ENCODE peak calls at places on chromosomes 4 and X, in six cellular contexts. J, D, I, A, M and O are unnamed samples.

GRCh38 chrX:52598886-52599285 is 55.8 kb downstream of the SSX7 start:
- DNase-seq in J (no peak), D (no peak), I (no peak), A (no peak), M (no peak), O (no peak)

GRCh38 chr4:48129307-48130014 is 4.6 kb downstream of the TXK start:
- DNase-seq in J (peak; percentile 52), D (no peak), I (peak; percentile 16), A (no peak), M (no peak), O (no peak)

GRCh38 chrX:24241822-24242648 is 71.8 kb downstream of the SUPT20HL2 start:
- DNase-seq in J (no peak), D (no peak), I (peak; percentile 62), A (peak; percentile 71), M (no peak), O (no peak)

GRCh38 chr4:98744372-98745150 is 86.2 kb upstream of the TSPAN5 start:
- DNase-seq in J (no peak), D (no peak), I (no peak), A (no peak), M (no peak), O (no peak)

GRCh38 chr4:151676301-151676700 is 84.5 kb downstream of the GATB start:
- DNase-seq in J (no peak), D (no peak), I (no peak), A (no peak), M (no peak), O (no peak)

GRCh38 chr4:139978692-139979091 is 175.3 kb downstream of the MAML3 start:
- DNase-seq in J (no peak), D (no peak), I (no peak), A (no peak), M (no peak), O (no peak)

GRCh38 chr4:141703497-141703896 is 67.1 kb downstream of the IL15 start:
- DNase-seq in J (no peak), D (no peak), I (no peak), A (no peak), M (no peak), O (no peak)

GRCh38 chr4:77922158-77923094 is 59.8 kb downstream of the MRPL1 start:
- DNase-seq in J (no peak), D (no peak), I (no peak), A (no peak), M (no peak), O (no peak)

GRCh38 chrX:19072372-19072771 is 49.9 kb downstream of the ADGRG2 start:
- DNase-seq in J (no peak), D (no peak), I (no peak), A (no peak), M (no peak), O (no peak)

GRCh38 chr4:151276787-151277557 is at the start of gene PRSS48:
- DNase-seq in J (peak; percentile 77), D (peak; percentile 67), I (peak; percentile 62), A (peak; percentile 68), M (no peak), O (peak; percentile 59)

GRCh38 chr4:3324093-3324815 is 31.4 kb downstream of the RGS12 start:
- DNase-seq in J (no peak), D (peak; percentile 45), I (peak; percentile 46), A (no peak), M (no peak), O (peak; percentile 17)

GRCh38 chr4:179719766-179720470 is 2277.7 kb upstream of the AGA start:
- DNase-seq in J (no peak), D (no peak), I (no peak), A (no peak), M (no peak), O (no peak)

GRCh38 chr4:158949094-158949493 is 153.8 kb upstream of the RAPGEF2 start:
- DNase-seq in J (no peak), D (no peak), I (no peak), A (no peak), M (no peak), O (no peak)

GRCh38 chr4:186283311-186283710 is 17.3 kb downstream of the F11 start:
- DNase-seq in J (no peak), D (no peak), I (no peak), A (no peak), M (no peak), O (no peak)

GRCh38 chr4:1474126-1475090 is 68.2 kb upstream of the NKX1-1 start:
- DNase-seq in J (no peak), D (no peak), I (no peak), A (peak; percentile 4), M (peak; percentile 41), O (no peak)

GRCh38 chr4:76377481-76377901 is 43.5 kb downstream of the CCDC158 start:
- DNase-seq in J (no peak), D (no peak), I (peak; percentile 27), A (no peak), M (no peak), O (no peak)

GRCh38 chr4:85747871-85748491 is 273.0 kb downstream of the ARHGAP24 start:
- DNase-seq in J (peak; percentile 15), D (no peak), I (peak; percentile 30), A (peak; percentile 44), M (no peak), O (no peak)

GRCh38 chr4:71184195-71184781 is 154.5 kb upstream of the SLC4A4 start:
- DNase-seq in J (peak; percentile 68), D (no peak), I (peak; percentile 46), A (peak; percentile 48), M (no peak), O (peak; percentile 65)

GRCh38 chrX:107204063-107204605 is 2.1 kb downstream of the NUP62CL start:
- DNase-seq in J (peak; percentile 55), D (no peak), I (no peak), A (no peak), M (no peak), O (no peak)

GRCh38 chr4:152243890-152244595 is 291.8 kb downstream of the FBXW7 start:
- DNase-seq in J (no peak), D (no peak), I (no peak), A (no peak), M (no peak), O (no peak)

GRCh38 chr4:124030038-124030638 is 633.5 kb downstream of the SPRY1 start:
- DNase-seq in J (no peak), D (peak; percentile 70), I (no peak), A (no peak), M (no peak), O (no peak)

GRCh38 chrX:71301195-71301924 is at the start of gene ITGB1BP2:
- DNase-seq in J (no peak), D (peak; percentile 66), I (peak; percentile 28), A (no peak), M (no peak), O (no peak)

GRCh38 chrX:108028854-108029253 is 16.0 kb upstream of the VSIG1 start:
- DNase-seq in J (no peak), D (no peak), I (no peak), A (no peak), M (no peak), O (no peak)

GRCh38 chr4:4572821-4573220 is 31.0 kb upstream of the STX18 start:
- DNase-seq in J (no peak), D (no peak), I (no peak), A (no peak), M (no peak), O (no peak)

GRCh38 chr4:185576918-185577591 is 41.7 kb upstream of the PDLIM3 start:
- DNase-seq in J (no peak), D (no peak), I (no peak), A (peak; percentile 52), M (no peak), O (no peak)

GRCh38 chr4:101252721-101253120 is 94.6 kb downstream of the PPP3CA start:
- DNase-seq in J (no peak), D (no peak), I (no peak), A (no peak), M (no peak), O (no peak)

GRCh38 chrX:48890296-48890925 is 7.2 kb downstream of the TIMM17B start:
- DNase-seq in J (no peak), D (no peak), I (no peak), A (no peak), M (no peak), O (no peak)

GRCh38 chrX:48892896-48893295 is 4.7 kb downstream of the TIMM17B start:
- DNase-seq in J (no peak), D (no peak), I (no peak), A (no peak), M (no peak), O (no peak)

GRCh38 chrX:48893556-48894348 is 3.8 kb downstream of the TIMM17B start:
- DNase-seq in J (no peak), D (no peak), I (no peak), A (no peak), M (no peak), O (no peak)

GRCh38 chrX:48890934-48891401 is 6.6 kb downstream of the TIMM17B start:
- DNase-seq in J (no peak), D (no peak), I (peak; percentile 32), A (peak; percentile 65), M (no peak), O (no peak)

DNA sequence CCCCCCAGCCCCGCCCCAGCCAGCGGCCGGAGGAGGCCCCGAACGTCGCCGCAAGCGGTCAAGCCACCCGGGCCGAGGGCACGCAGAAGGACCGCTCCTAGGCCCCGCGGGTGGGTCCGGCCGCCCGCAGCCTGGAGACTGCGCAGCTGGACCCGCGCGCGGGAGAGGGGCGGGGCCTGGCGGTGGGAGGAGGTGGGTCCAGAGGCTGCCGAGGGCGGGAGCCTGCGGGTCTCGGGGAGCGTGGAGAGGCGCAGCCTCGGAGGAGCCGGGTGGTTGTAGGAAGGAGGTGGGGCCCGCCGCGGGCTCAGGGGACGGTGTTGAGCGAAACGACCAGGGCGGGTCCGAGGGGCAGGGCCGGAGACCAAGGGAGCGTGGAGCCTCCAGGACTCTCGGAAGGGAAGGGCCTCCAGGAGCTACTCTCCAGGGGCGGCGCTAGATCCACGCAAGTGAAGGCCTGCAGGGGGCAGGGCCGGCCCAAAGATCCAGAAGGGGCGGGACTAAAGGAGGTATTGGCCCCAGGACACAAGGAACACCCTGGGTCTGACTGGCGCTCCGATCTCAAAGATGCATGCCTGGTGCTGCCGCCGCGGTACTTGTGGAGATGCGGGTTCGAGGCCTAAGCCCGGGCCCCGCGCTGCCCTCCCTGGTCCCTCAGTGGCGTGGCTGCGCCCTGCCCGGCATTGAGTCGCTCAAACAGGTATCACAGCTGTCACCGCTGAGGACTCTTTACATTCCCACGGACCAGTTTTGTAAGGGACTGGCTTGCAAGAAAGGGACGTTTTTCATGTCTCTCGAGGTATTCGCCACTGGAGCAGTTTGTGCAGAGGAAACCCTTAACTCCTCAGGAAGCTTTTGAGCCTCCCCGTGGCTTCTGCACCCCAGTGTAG is 5.9 kb downstream of the TIMM17B start:
- DNase-seq in J (peak; percentile 92), D (peak; percentile 96), I (peak; percentile 84), A (peak; percentile 84), M (peak; percentile 91), O (peak; percentile 88)
- TF ChIP-seq POLR2AphosphoS5 in J (peak; percentile 61), D (peak; percentile 7), I (peak; percentile 20), A (no peak), M (no peak), O (peak; percentile 28)

GRCh38 chr4:134216436-134216835 is 14.8 kb upstream of the PABPC4L start:
- DNase-seq in J (no peak), D (no peak), I (no peak), A (no peak), M (no peak), O (no peak)
- TF ChIP-seq EP300 in J (no peak), D (no peak), I (no peak), A (no peak), M (no peak), O (no peak)

GRCh38 chrX:120462370-120462769 is 6.7 kb downstream of the LAMP2 start:
- DNase-seq in J (no peak), D (no peak), I (no peak), A (no peak), M (no peak), O (no peak)
- H3K4me1 ChIP-seq in J (no peaks in the 10 kb centered on the region), D (no peaks in the 10 kb centered on the region), I (peaks cover 29% of the 10 kb centered on the region), A (no peaks in the 10 kb centered on the region), M (peaks cover 51% of the 10 kb centered on the region), O (peaks cover 57% of the 10 kb centered on the region)

GRCh38 chr4:39456946-39457763 is 1.6 kb downstream of the RPL9 start:
- DNase-seq in J (no peak), D (no peak), I (no peak), A (no peak), M (no peak), O (no peak)
- TF ChIP-seq POLR2AphosphoS5 in J (no peak), D (no peak), I (no peak), A (no peak), M (no peak), O (no peak)